ENCODE peak calls at places on chromosomes 5 and 9, in eight cellular contexts. One of them, this sample, is unnamed.

GRCh38 chr9:37957664-37957953 is 53.7 kb upstream of the SLC25A51 start:
- DNase-seq in activated effector memory CD4-positive, alpha-beta T cell treated with Interleukin-2 at 50 U/mL for 16 hours: no peak
- DNase-seq in stimulated activated naive B cell treated with anti-CD40 and anti-IgM and Interleukin-4, amounts not matched to agents 10 μg/mL and 1 μg/mL and 100 μg/mL, for 72 hours: no peak
- DNase-seq in hypothalamus: no peak
- DNase-seq in ELF-1: no peak
- DNase-seq in heart left ventricle: no peak
- DNase-seq in WERI-Rb-1: no peak
- DNase-seq in Caki2: no peak
- DNase-seq in this sample: no peak

GRCh38 chr9:22008662-22009562 is at the start of gene CDKN2B:
- DNase-seq in Caki2: no peak
- DNase-seq in WERI-Rb-1: peak; percentile 96
- DNase-seq in ELF-1: peak; percentile 97
- DNase-seq in heart left ventricle: peak; percentile 97
- DNase-seq in hypothalamus: peak; percentile 23
- DNase-seq in activated effector memory CD4-positive, alpha-beta T cell treated with Interleukin-2 at 50 U/mL for 16 hours: peak; percentile 61
- DNase-seq in stimulated activated naive B cell treated with anti-CD40 and anti-IgM and Interleukin-4, amounts not matched to agents 10 μg/mL and 1 μg/mL and 100 μg/mL, for 72 hours: peak; percentile 80
- DNase-seq in this sample: peak; percentile 93

GRCh38 chr9:82271099-82271498 is 282.5 kb downstream of the SPATA31D1 start:
- DNase-seq in stimulated activated naive B cell treated with anti-CD40 and anti-IgM and Interleukin-4, amounts not matched to agents 10 μg/mL and 1 μg/mL and 100 μg/mL, for 72 hours: no peak
- DNase-seq in heart left ventricle: no peak
- DNase-seq in WERI-Rb-1: no peak
- DNase-seq in activated effector memory CD4-positive, alpha-beta T cell treated with Interleukin-2 at 50 U/mL for 16 hours: no peak
- DNase-seq in Caki2: no peak
- DNase-seq in hypothalamus: no peak
- DNase-seq in ELF-1: no peak
- DNase-seq in this sample: no peak

GRCh38 chr9:122297512-122297911 is 32.8 kb downstream of the MRRF start:
- DNase-seq in Caki2: no peak
- DNase-seq in heart left ventricle: no peak
- DNase-seq in stimulated activated naive B cell treated with anti-CD40 and anti-IgM and Interleukin-4, amounts not matched to agents 10 μg/mL and 1 μg/mL and 100 μg/mL, for 72 hours: no peak
- DNase-seq in ELF-1: no peak
- DNase-seq in WERI-Rb-1: no peak
- DNase-seq in activated effector memory CD4-positive, alpha-beta T cell treated with Interleukin-2 at 50 U/mL for 16 hours: no peak
- DNase-seq in hypothalamus: no peak
- DNase-seq in this sample: no peak

GRCh38 chr5:113218906-113219517 is 215.8 kb downstream of the TSSK1B start:
- DNase-seq in hypothalamus: no peak
- DNase-seq in Caki2: no peak
- DNase-seq in WERI-Rb-1: no peak
- DNase-seq in activated effector memory CD4-positive, alpha-beta T cell treated with Interleukin-2 at 50 U/mL for 16 hours: no peak
- DNase-seq in heart left ventricle: no peak
- DNase-seq in stimulated activated naive B cell treated with anti-CD40 and anti-IgM and Interleukin-4, amounts not matched to agents 10 μg/mL and 1 μg/mL and 100 μg/mL, for 72 hours: no peak
- DNase-seq in ELF-1: no peak
- DNase-seq in this sample: no peak

GRCh38 chr5:16406630-16407029 is 59.0 kb downstream of the ZNF622 start:
- DNase-seq in WERI-Rb-1: no peak
- DNase-seq in stimulated activated naive B cell treated with anti-CD40 and anti-IgM and Interleukin-4, amounts not matched to agents 10 μg/mL and 1 μg/mL and 100 μg/mL, for 72 hours: no peak
- DNase-seq in Caki2: no peak
- DNase-seq in ELF-1: no peak
- DNase-seq in heart left ventricle: no peak
- DNase-seq in activated effector memory CD4-positive, alpha-beta T cell treated with Interleukin-2 at 50 U/mL for 16 hours: no peak
- DNase-seq in hypothalamus: no peak
- DNase-seq in this sample: no peak

GRCh38 chr5:100186181-100186580 is 349.0 kb upstream of the FAM174A start:
- DNase-seq in ELF-1: no peak
- DNase-seq in hypothalamus: no peak
- DNase-seq in heart left ventricle: no peak
- DNase-seq in activated effector memory CD4-positive, alpha-beta T cell treated with Interleukin-2 at 50 U/mL for 16 hours: no peak
- DNase-seq in stimulated activated naive B cell treated with anti-CD40 and anti-IgM and Interleukin-4, amounts not matched to agents 10 μg/mL and 1 μg/mL and 100 μg/mL, for 72 hours: no peak
- DNase-seq in Caki2: no peak
- DNase-seq in WERI-Rb-1: no peak
- DNase-seq in this sample: no peak

GRCh38 chr9:121154782-121155181 is 46.9 kb downstream of the RAB14 start:
- DNase-seq in hypothalamus: no peak
- DNase-seq in ELF-1: no peak
- DNase-seq in activated effector memory CD4-positive, alpha-beta T cell treated with Interleukin-2 at 50 U/mL for 16 hours: no peak
- DNase-seq in stimulated activated naive B cell treated with anti-CD40 and anti-IgM and Interleukin-4, amounts not matched to agents 10 μg/mL and 1 μg/mL and 100 μg/mL, for 72 hours: no peak
- DNase-seq in WERI-Rb-1: no peak
- DNase-seq in Caki2: peak; percentile 55
- DNase-seq in heart left ventricle: no peak
- DNase-seq in this sample: no peak

GRCh38 chr5:164688437-164688836 is 1183.0 kb downstream of the MAT2B start:
- DNase-seq in hypothalamus: no peak
- DNase-seq in activated effector memory CD4-positive, alpha-beta T cell treated with Interleukin-2 at 50 U/mL for 16 hours: no peak
- DNase-seq in stimulated activated naive B cell treated with anti-CD40 and anti-IgM and Interleukin-4, amounts not matched to agents 10 μg/mL and 1 μg/mL and 100 μg/mL, for 72 hours: no peak
- DNase-seq in ELF-1: no peak
- DNase-seq in heart left ventricle: no peak
- DNase-seq in Caki2: no peak
- DNase-seq in WERI-Rb-1: no peak
- DNase-seq in this sample: no peak

GRCh38 chr9:95570150-95570549 is 53.4 kb upstream of the PTCH1 start:
- DNase-seq in hypothalamus: no peak
- DNase-seq in ELF-1: peak; percentile 69
- DNase-seq in heart left ventricle: no peak
- DNase-seq in Caki2: no peak
- DNase-seq in activated effector memory CD4-positive, alpha-beta T cell treated with Interleukin-2 at 50 U/mL for 16 hours: no peak
- DNase-seq in WERI-Rb-1: no peak
- DNase-seq in stimulated activated naive B cell treated with anti-CD40 and anti-IgM and Interleukin-4, amounts not matched to agents 10 μg/mL and 1 μg/mL and 100 μg/mL, for 72 hours: no peak
- DNase-seq in this sample: no peak

GRCh38 chr5:171675511-171675910 is 110.1 kb upstream of the SMIM23 start:
- DNase-seq in stimulated activated naive B cell treated with anti-CD40 and anti-IgM and Interleukin-4, amounts not matched to agents 10 μg/mL and 1 μg/mL and 100 μg/mL, for 72 hours: no peak
- DNase-seq in hypothalamus: no peak
- DNase-seq in ELF-1: no peak
- DNase-seq in Caki2: no peak
- DNase-seq in WERI-Rb-1: no peak
- DNase-seq in heart left ventricle: no peak
- DNase-seq in activated effector memory CD4-positive, alpha-beta T cell treated with Interleukin-2 at 50 U/mL for 16 hours: no peak
- DNase-seq in this sample: no peak

GRCh38 chr5:142697356-142697807 is 11.5 kb upstream of the FGF1 start:
- DNase-seq in WERI-Rb-1: no peak
- DNase-seq in heart left ventricle: peak; percentile 73
- DNase-seq in activated effector memory CD4-positive, alpha-beta T cell treated with Interleukin-2 at 50 U/mL for 16 hours: no peak
- DNase-seq in stimulated activated naive B cell treated with anti-CD40 and anti-IgM and Interleukin-4, amounts not matched to agents 10 μg/mL and 1 μg/mL and 100 μg/mL, for 72 hours: no peak
- DNase-seq in ELF-1: no peak
- DNase-seq in Caki2: no peak
- DNase-seq in hypothalamus: no peak
- DNase-seq in this sample: peak; percentile 81

GRCh38 chr5:179126506-179126991 is 66.4 kb downstream of the ZNF354C start:
- DNase-seq in hypothalamus: no peak
- DNase-seq in ELF-1: no peak
- DNase-seq in WERI-Rb-1: no peak
- DNase-seq in heart left ventricle: no peak
- DNase-seq in Caki2: no peak
- DNase-seq in stimulated activated naive B cell treated with anti-CD40 and anti-IgM and Interleukin-4, amounts not matched to agents 10 μg/mL and 1 μg/mL and 100 μg/mL, for 72 hours: no peak
- DNase-seq in activated effector memory CD4-positive, alpha-beta T cell treated with Interleukin-2 at 50 U/mL for 16 hours: no peak
- DNase-seq in this sample: no peak

GRCh38 chr9:83503881-83504280 is 34.3 kb downstream of the FRMD3 start:
- DNase-seq in heart left ventricle: no peak
- DNase-seq in ELF-1: no peak
- DNase-seq in activated effector memory CD4-positive, alpha-beta T cell treated with Interleukin-2 at 50 U/mL for 16 hours: no peak
- DNase-seq in Caki2: no peak
- DNase-seq in hypothalamus: no peak
- DNase-seq in stimulated activated naive B cell treated with anti-CD40 and anti-IgM and Interleukin-4, amounts not matched to agents 10 μg/mL and 1 μg/mL and 100 μg/mL, for 72 hours: no peak
- DNase-seq in WERI-Rb-1: no peak
- DNase-seq in this sample: no peak

GRCh38 chr5:132747693-132748440 is 641 bp downstream of the CCNI2 start:
- DNase-seq in stimulated activated naive B cell treated with anti-CD40 and anti-IgM and Interleukin-4, amounts not matched to agents 10 μg/mL and 1 μg/mL and 100 μg/mL, for 72 hours: no peak
- DNase-seq in heart left ventricle: no peak
- DNase-seq in ELF-1: peak; percentile 37
- DNase-seq in Caki2: no peak
- DNase-seq in WERI-Rb-1: no peak
- DNase-seq in hypothalamus: no peak
- DNase-seq in activated effector memory CD4-positive, alpha-beta T cell treated with Interleukin-2 at 50 U/mL for 16 hours: peak; percentile 61
- DNase-seq in this sample: no peak

GRCh38 chr5:101045689-101046088 is 142.6 kb upstream of the ST8SIA4 start:
- DNase-seq in hypothalamus: no peak
- DNase-seq in ELF-1: no peak
- DNase-seq in stimulated activated naive B cell treated with anti-CD40 and anti-IgM and Interleukin-4, amounts not matched to agents 10 μg/mL and 1 μg/mL and 100 μg/mL, for 72 hours: no peak
- DNase-seq in Caki2: no peak
- DNase-seq in heart left ventricle: no peak
- DNase-seq in WERI-Rb-1: no peak
- DNase-seq in activated effector memory CD4-positive, alpha-beta T cell treated with Interleukin-2 at 50 U/mL for 16 hours: no peak
- DNase-seq in this sample: no peak

GRCh38 chr9:78074385-78075291 is 43.0 kb upstream of the GNAQ start:
- DNase-seq in activated effector memory CD4-positive, alpha-beta T cell treated with Interleukin-2 at 50 U/mL for 16 hours: no peak
- DNase-seq in hypothalamus: no peak
- DNase-seq in WERI-Rb-1: no peak
- DNase-seq in stimulated activated naive B cell treated with anti-CD40 and anti-IgM and Interleukin-4, amounts not matched to agents 10 μg/mL and 1 μg/mL and 100 μg/mL, for 72 hours: no peak
- DNase-seq in heart left ventricle: no peak
- DNase-seq in Caki2: no peak
- DNase-seq in ELF-1: no peak
- DNase-seq in this sample: no peak

GRCh38 chr5:10563132-10563939 is 534 bp upstream of the ANKRD33B start:
- DNase-seq in WERI-Rb-1: peak; percentile 89
- DNase-seq in hypothalamus: no peak
- DNase-seq in stimulated activated naive B cell treated with anti-CD40 and anti-IgM and Interleukin-4, amounts not matched to agents 10 μg/mL and 1 μg/mL and 100 μg/mL, for 72 hours: peak; percentile 86
- DNase-seq in activated effector memory CD4-positive, alpha-beta T cell treated with Interleukin-2 at 50 U/mL for 16 hours: no peak
- DNase-seq in ELF-1: peak; percentile 61
- DNase-seq in Caki2: no peak
- DNase-seq in heart left ventricle: peak; percentile 52
- DNase-seq in this sample: no peak

GRCh38 chr5:96661841-96662724 is at the start of gene CAST:
- DNase-seq in WERI-Rb-1: peak; percentile 76
- DNase-seq in heart left ventricle: peak; percentile 96
- DNase-seq in activated effector memory CD4-positive, alpha-beta T cell treated with Interleukin-2 at 50 U/mL for 16 hours: peak; percentile 73
- DNase-seq in Caki2: peak; percentile 95
- DNase-seq in stimulated activated naive B cell treated with anti-CD40 and anti-IgM and Interleukin-4, amounts not matched to agents 10 μg/mL and 1 μg/mL and 100 μg/mL, for 72 hours: peak; percentile 89
- DNase-seq in hypothalamus: peak; percentile 42
- DNase-seq in ELF-1: peak; percentile 87
- DNase-seq in this sample: peak; percentile 97

GRCh38 chr5:102901821-102902448 is 146.8 kb downstream of the PAM start:
- DNase-seq in stimulated activated naive B cell treated with anti-CD40 and anti-IgM and Interleukin-4, amounts not matched to agents 10 μg/mL and 1 μg/mL and 100 μg/mL, for 72 hours: no peak
- DNase-seq in activated effector memory CD4-positive, alpha-beta T cell treated with Interleukin-2 at 50 U/mL for 16 hours: no peak
- DNase-seq in heart left ventricle: no peak
- DNase-seq in WERI-Rb-1: no peak
- DNase-seq in Caki2: no peak
- DNase-seq in hypothalamus: no peak
- DNase-seq in ELF-1: no peak
- DNase-seq in this sample: no peak

GRCh38 chr5:180114304-180115003 is 42.9 kb upstream of the RNF130 start:
- DNase-seq in stimulated activated naive B cell treated with anti-CD40 and anti-IgM and Interleukin-4, amounts not matched to agents 10 μg/mL and 1 μg/mL and 100 μg/mL, for 72 hours: no peak
- DNase-seq in activated effector memory CD4-positive, alpha-beta T cell treated with Interleukin-2 at 50 U/mL for 16 hours: no peak
- DNase-seq in hypothalamus: no peak
- DNase-seq in WERI-Rb-1: no peak
- DNase-seq in ELF-1: no peak
- DNase-seq in Caki2: no peak
- DNase-seq in heart left ventricle: no peak
- DNase-seq in this sample: no peak

GRCh38 chr5:57576317-57576716 is 93.7 kb upstream of the ACTBL2 start:
- DNase-seq in ELF-1: no peak
- DNase-seq in activated effector memory CD4-positive, alpha-beta T cell treated with Interleukin-2 at 50 U/mL for 16 hours: no peak
- DNase-seq in Caki2: no peak
- DNase-seq in heart left ventricle: no peak
- DNase-seq in WERI-Rb-1: no peak
- DNase-seq in stimulated activated naive B cell treated with anti-CD40 and anti-IgM and Interleukin-4, amounts not matched to agents 10 μg/mL and 1 μg/mL and 100 μg/mL, for 72 hours: no peak
- DNase-seq in hypothalamus: no peak
- DNase-seq in this sample: no peak

GRCh38 chr5:74934949-74935751 is 69.0 kb upstream of the FAM169A start:
- DNase-seq in hypothalamus: no peak
- DNase-seq in stimulated activated naive B cell treated with anti-CD40 and anti-IgM and Interleukin-4, amounts not matched to agents 10 μg/mL and 1 μg/mL and 100 μg/mL, for 72 hours: no peak
- DNase-seq in WERI-Rb-1: no peak
- DNase-seq in ELF-1: peak; percentile 34
- DNase-seq in Caki2: peak; percentile 50
- DNase-seq in activated effector memory CD4-positive, alpha-beta T cell treated with Interleukin-2 at 50 U/mL for 16 hours: no peak
- DNase-seq in heart left ventricle: no peak
- DNase-seq in this sample: no peak

This sample was measured in right atrium auricular region.